ENCODE peak calls at places on chromosome 10, in five cellular contexts. W is colonic mucosa, L is breast epithelium, T is A549, O is brain microvascular endothelial cell. Y is an unnamed sample.
A peak's percentile ranks its signal among the peaks of the same experiment; 100 is the strongest.

GRCh38 chr10:30671011-30671616 is 41.6 kb upstream of the LYZL2 start:
- DNase-seq in W (peak; percentile 48), L (no peak), O (peak; percentile 60), T (peak; percentile 33), Y (peak; percentile 22)

GRCh38 chr10:79111427-79111826 is 42.7 kb downstream of the ZMIZ1 start:
- DNase-seq in O (peak; percentile 20), L (no peak), W (no peak), T (peak; percentile 83), Y (no peak)

GRCh38 chr10:71401969-71402368 is 5.2 kb downstream of the CDH23 start:
- DNase-seq in L (no peak), O (no peak), T (no peak), W (no peak), Y (no peak)

GRCh38 chr10:60426425-60426824 is 36.8 kb upstream of the ANK3 start:
- DNase-seq in L (no peak), W (no peak), O (peak; percentile 73), T (peak; percentile 35), Y (no peak)

GRCh38 chr10:33391611-33392010 is 57.1 kb upstream of the NRP1 start:
- DNase-seq in T (no peak), W (no peak), O (no peak), L (no peak), Y (no peak)

GRCh38 chr10:6694447-6695155 is 114.5 kb upstream of the PRKCQ start:
- DNase-seq in O (no peak), T (no peak), W (no peak), L (no peak), Y (no peak)

GRCh38 chr10:33196710-33197406 is 137.6 kb downstream of the NRP1 start:
- DNase-seq in O (no peak), W (peak; percentile 29), T (peak; percentile 43), L (no peak), Y (no peak)

GRCh38 chr10:5530412-5530806 is 5.6 kb downstream of the CALML3 start:
- DNase-seq in W (no peak), O (no peak), L (no peak), T (no peak), Y (no peak)

GRCh38 chr10:2881720-2882459 is 185.5 kb upstream of the PFKP start:
- DNase-seq in T (no peak), W (no peak), L (no peak), O (no peak), Y (no peak)

GRCh38 chr10:86087716-86088115 is 278.9 kb downstream of the GRID1 start:
- DNase-seq in L (no peak), O (no peak), T (no peak), W (no peak), Y (peak; percentile 76)

GRCh38 chr10:79905322-79906314 is 43.3 kb downstream of the SFTPD start:
- DNase-seq in T (no peak), O (peak; percentile 24), L (no peak), W (no peak), Y (no peak)

GRCh38 chr10:18312385-18313145 is 172.3 kb downstream of the CACNB2 start:
- DNase-seq in L (no peak), O (peak; percentile 6), W (no peak), T (peak; percentile 52), Y (no peak)

GRCh38 chr10:50991496-50992355 is 82.6 kb upstream of the PRKG1 start:
- DNase-seq in W (peak; percentile 73), O (peak; percentile 59), L (no peak), T (no peak), Y (no peak)

GRCh38 chr10:16816830-16817124 is 447 bp downstream of the RSU1 start:
- DNase-seq in T (peak; percentile 17), W (no peak), O (no peak), L (no peak), Y (no peak)

DNA sequence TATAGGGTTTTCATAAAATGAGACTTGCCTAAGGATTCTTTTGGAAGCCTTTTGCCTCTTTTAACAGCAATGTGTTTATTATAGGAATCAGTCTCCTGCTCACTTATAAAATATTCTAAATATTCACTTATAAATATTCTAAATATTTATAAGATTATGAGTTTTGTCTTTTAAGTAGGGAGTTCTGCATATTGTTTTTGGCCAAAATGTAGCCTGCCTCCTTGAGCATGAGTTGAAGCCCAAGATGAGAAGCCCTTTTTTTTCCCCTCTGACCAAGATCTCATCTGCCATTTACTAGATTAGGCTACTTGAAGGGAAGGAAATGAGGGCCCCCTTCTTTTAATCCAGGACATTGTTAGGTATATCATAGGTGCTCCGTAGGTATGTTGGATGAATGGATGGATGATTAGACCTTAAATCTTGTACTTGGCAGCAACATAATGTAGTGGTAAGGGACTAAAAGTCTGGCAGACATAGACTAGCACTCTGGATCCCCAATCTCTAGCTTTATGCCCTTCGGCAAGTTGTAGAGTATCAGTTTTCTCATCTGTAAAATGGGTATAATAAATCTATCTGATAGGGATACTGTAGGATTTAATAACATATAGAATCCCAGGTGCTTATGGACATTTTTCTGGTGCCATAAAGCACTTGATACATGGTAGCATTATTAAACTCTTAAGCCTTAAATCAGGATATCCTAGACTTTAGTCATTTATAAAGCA is 59.1 kb downstream of the ARID5B start:
- DNase-seq in O (no peak), W (no peak), T (no peak), L (no peak), Y (no peak)
- H3K27ac ChIP-seq in O (no peak overlapping the region), W (no peak overlapping the region), T (no peak overlapping the region), L (no peak overlapping the region), Y (no peak overlapping the region)

GRCh38 chr10:63261496-63261895 is 128.4 kb downstream of the NRBF2 start:
- DNase-seq in O (no peak), L (no peak), T (no peak), W (no peak), Y (no peak)

GRCh38 chr10:63257784-63258183 is 124.7 kb downstream of the NRBF2 start:
- DNase-seq in W (no peak), O (no peak), L (no peak), T (no peak), Y (no peak)

GRCh38 chr10:63260860-63261251 is 127.7 kb downstream of the NRBF2 start:
- DNase-seq in L (no peak), O (no peak), W (no peak), T (no peak), Y (no peak)

GRCh38 chr10:63260103-63260859 is 127.2 kb downstream of the NRBF2 start:
- DNase-seq in T (no peak), W (no peak), O (no peak), L (no peak), Y (no peak)

DNA sequence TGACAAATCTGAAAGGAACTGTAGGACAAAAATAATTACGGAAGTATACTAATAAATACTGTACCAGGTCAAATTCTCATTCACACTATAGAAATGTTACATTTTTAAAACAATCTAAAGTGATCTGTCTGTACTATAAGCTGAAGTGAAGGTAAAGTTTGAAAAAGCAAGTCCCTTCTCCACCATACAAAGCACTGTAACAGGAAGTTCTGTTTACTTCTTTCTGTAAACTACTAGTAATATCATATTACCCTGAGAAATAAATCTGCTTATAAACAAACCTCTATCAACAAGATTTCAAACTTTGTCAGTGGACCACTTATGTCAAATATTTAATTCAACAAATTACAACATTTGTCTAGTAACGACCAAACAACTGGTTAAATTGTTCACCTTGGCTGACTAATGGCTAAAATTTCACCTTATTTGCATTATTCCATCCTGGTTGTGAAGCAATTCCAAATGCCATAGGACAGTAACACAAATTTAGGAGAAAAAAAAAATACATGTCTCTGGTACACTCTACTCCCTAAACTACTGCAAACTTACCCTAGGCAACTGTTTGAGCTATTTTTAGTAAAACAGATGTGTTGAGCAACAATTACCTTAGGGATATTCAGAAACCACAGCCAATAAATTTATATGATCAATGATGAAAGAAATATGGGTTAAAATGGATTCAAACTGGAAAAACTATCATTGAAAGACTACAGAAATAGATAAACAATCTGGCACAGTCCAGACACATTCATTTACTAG is 126.0 kb downstream of the NRBF2 start:
- DNase-seq in W (no peak), T (no peak), L (no peak), O (no peak), Y (no peak)
- H3K27ac ChIP-seq in W (no peak overlapping the region), T (no peak overlapping the region), L (no peak overlapping the region), O (no peak overlapping the region), Y (no peak overlapping the region)

DNA sequence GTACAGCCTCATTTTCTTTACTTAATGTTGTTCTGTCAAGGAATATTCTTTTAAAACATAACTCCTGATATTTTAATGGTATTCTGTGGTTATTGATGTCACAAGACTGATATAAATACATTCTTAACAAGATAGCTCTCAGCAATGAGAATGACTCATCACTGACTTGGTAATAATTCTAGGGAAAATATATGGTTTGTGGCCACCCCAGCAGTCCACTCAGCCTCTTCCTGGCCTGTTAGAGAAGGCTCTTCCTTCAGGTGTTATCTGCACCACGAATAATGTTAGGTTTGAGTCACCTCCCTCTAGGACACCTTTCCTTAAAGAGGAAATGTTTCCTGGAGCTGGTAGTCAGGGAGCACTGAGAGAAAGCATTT is 163.3 kb downstream of the SVIL start:
- DNase-seq in T (no peak), O (peak; percentile 52), W (no peak), L (no peak), Y (no peak)
- H3K27ac ChIP-seq in T (peak overlapping the region; percentile 19), O (peak overlapping the region; percentile 78), W (no peak overlapping the region), L (peak overlapping the region; percentile 20), Y (no peak overlapping the region)

DNA sequence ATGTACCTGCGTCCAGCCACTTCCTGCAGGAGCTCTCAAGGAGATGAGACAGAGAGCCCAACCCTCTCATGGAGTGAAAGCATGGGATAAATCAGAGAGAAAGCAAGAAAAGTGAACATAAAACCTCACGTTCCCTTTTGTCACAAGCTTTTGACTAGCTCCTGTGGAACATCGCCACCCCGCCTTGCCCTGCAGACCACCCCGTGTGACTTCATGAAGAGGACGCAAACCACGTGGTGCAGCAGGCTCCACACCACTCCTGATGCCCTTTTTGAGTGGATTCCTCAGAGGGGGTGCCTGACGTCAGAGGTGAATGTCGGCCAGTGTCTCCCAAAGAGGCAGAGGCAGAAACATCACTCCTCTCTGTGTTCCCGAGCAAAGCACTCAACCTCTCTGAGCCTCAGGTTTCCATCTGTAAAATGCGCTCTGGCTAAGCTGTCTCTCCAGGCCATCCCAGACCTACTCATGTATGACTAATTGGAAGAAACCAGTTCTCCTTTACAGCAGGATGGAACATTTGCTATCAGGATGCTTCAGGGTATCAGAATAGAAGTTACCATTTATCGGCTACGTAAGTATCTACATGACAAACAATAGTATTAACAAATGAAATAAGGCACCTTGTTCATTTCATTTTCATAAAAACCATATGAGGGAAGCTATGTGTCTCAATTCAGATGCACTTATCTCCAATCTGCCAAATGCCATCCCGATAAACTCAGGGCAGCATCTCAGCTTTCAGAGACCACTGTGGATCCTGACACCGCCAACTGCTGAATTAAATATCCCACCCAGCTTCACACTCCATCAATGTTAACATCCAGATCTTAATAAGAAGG is 5.3 kb downstream of the ZNF488 start:
- DNase-seq in W (peak; percentile 16), L (peak; percentile 4), O (no peak), T (no peak), Y (no peak)
- H3K27ac ChIP-seq in W (no peak overlapping the region), L (no peak overlapping the region), O (no peak overlapping the region), T (no peak overlapping the region), Y (peak overlapping the region; percentile 93)

Y was measured in substantia nigra.